ENCODE peak calls at places on chromosomes 4 and X, in four cellular contexts. H is NCI-H1092; T is ACHN; E is CD4-positive, alpha-beta T cell. N is an unnamed sample.

GRCh38 chrX:40081679-40082068 is 16.1 kb downstream of the BCOR start:
- DNase-seq in E (no peak), H (peak), T (no peak), N (no peak)

GRCh38 chrX:10173331-10173900 is 16.6 kb downstream of the CLCN4 start:
- DNase-seq in H (no peak), E (no peak), T (peak), N (no peak)

GRCh38 chr4:141645611-141646340 is 9.4 kb downstream of the IL15 start:
- DNase-seq in T (peak), H (no peak), E (no peak), N (no peak)

GRCh38 chr4:89158884-89159503 is 47.7 kb downstream of the TIGD2 start:
- DNase-seq in H (no peak), T (peak), E (no peak), N (no peak)

GRCh38 chr4:144658908-144659307 is 13.0 kb downstream of the HHIP start:
- DNase-seq in E (no peak), H (no peak), T (no peak), N (no peak)

GRCh38 chr4:15444879-15445576 is 17.2 kb downstream of the C1QTNF7 start:
- DNase-seq in T (no peak), E (no peak), H (no peak), N (no peak)

GRCh38 chr4:161929966-161930365 is 233.8 kb downstream of the FSTL5 start:
- DNase-seq in H (no peak), E (no peak), T (no peak), N (no peak)

GRCh38 chr4:51885371-51885770 is 42.4 kb downstream of the DCUN1D4 start:
- DNase-seq in H (no peak), T (peak), E (no peak), N (no peak)

GRCh38 chr4:188266386-188266785 is 127.1 kb downstream of the TRIML1 start:
- DNase-seq in E (no peak), T (no peak), H (no peak), N (no peak)

GRCh38 chrX:46575991-46576392 is 2.4 kb downstream of the CHST7 start:
- DNase-seq in E (no peak), T (no peak), H (no peak), N (no peak)